ENCODE peak calls at places on chromosome 10, in ten cellular contexts. R, S, F, X, W, N, V, L, E and U are unnamed samples.

GRCh38 chr10:78377362-78377761 is 343.7 kb downstream of the RPS24 start:
- DNase-seq in R (no peak), S (no peak), F (no peak), X (no peak), W (no peak), N (no peak), V (no peak), L (no peak), E (no peak), U (no peak)

GRCh38 chr10:75951026-75951589 is 519.7 kb downstream of the LRMDA start:
- DNase-seq in R (no peak), S (no peak), F (no peak), X (no peak), W (no peak), N (no peak), V (no peak), L (no peak), E (no peak), U (no peak)

GRCh38 chr10:32225976-32226375 is 121.0 kb downstream of the EPC1 start:
- DNase-seq in R (no peak), S (no peak), F (no peak), X (no peak), W (no peak), N (no peak), V (no peak), L (no peak), E (no peak), U (no peak)

GRCh38 chr10:17984056-17984455 is 32.3 kb downstream of the SLC39A12 start:
- DNase-seq in R (peak; percentile 67), S (peak; percentile 82), F (no peak), X (peak; percentile 92), W (no peak), N (no peak), V (no peak), L (no peak), E (no peak), U (no peak)

GRCh38 chr10:71077143-71077581 is 135.2 kb upstream of the UNC5B start:
- DNase-seq in R (no peak), S (no peak), F (no peak), X (no peak), W (no peak), N (no peak), V (no peak), L (no peak), E (no peak), U (no peak)

GRCh38 chr10:71260622-71261325 is 48.4 kb downstream of the UNC5B start:
- DNase-seq in R (no peak), S (peak; percentile 63), F (peak; percentile 86), X (peak; percentile 62), W (no peak), N (no peak), V (no peak), L (peak; percentile 84), E (no peak), U (no peak)

GRCh38 chr10:43437141-43437860 is 390 bp downstream of the ZNF487 start:
- DNase-seq in R (no peak), S (no peak), F (no peak), X (no peak), W (no peak), N (no peak), V (no peak), L (no peak), E (no peak), U (no peak)

GRCh38 chr10:23157239-23157661 is 34.9 kb upstream of the PTF1A start:
- DNase-seq in R (no peak), S (no peak), F (no peak), X (no peak), W (no peak), N (no peak), V (no peak), L (no peak), E (no peak), U (no peak)

GRCh38 chr10:35961501-35961900 is 319.4 kb upstream of the FZD8 start:
- DNase-seq in R (no peak), S (peak; percentile 83), F (no peak), X (no peak), W (no peak), N (no peak), V (no peak), L (no peak), E (no peak), U (no peak)

GRCh38 chr10:80100861-80101695 is 22.6 kb downstream of the TMEM254 start:
- DNase-seq in R (no peak), S (no peak), F (no peak), X (no peak), W (no peak), N (no peak), V (no peak), L (no peak), E (no peak), U (no peak)

GRCh38 chr10:76352300-76352699 is 920.9 kb downstream of the LRMDA start:
- DNase-seq in R (no peak), S (peak; percentile 93), F (peak; percentile 43), X (peak; percentile 46), W (peak; percentile 24), N (no peak), V (no peak), L (no peak), E (no peak), U (no peak)

GRCh38 chr10:73876157-73876556 is 1.8 kb upstream of the CAMK2G start:
- DNase-seq in R (no peak), S (no peak), F (no peak), X (no peak), W (no peak), N (no peak), V (no peak), L (peak; percentile 50), E (no peak), U (no peak)

GRCh38 chr10:132307823-132308587 is at the start of gene STK32C:
- DNase-seq in R (peak; percentile 90), S (peak; percentile 53), F (peak; percentile 74), X (peak; percentile 82), W (peak; percentile 31), N (peak; percentile 88), V (peak; percentile 92), L (peak; percentile 97), E (peak; percentile 82), U (peak; percentile 91)

GRCh38 chr10:75476569-75476968 is 45.1 kb downstream of the LRMDA start:
- DNase-seq in R (no peak), S (no peak), F (no peak), X (no peak), W (no peak), N (no peak), V (no peak), L (no peak), E (no peak), U (no peak)

GRCh38 chr10:129605986-129606518 is 139.0 kb downstream of the MGMT start:
- DNase-seq in R (no peak), S (no peak), F (no peak), X (no peak), W (no peak), N (no peak), V (no peak), L (no peak), E (no peak), U (peak; percentile 63)

GRCh38 chr10:1159131-1160061 is 103.2 kb downstream of the WDR37 start:
- DNase-seq in R (no peak), S (no peak), F (no peak), X (no peak), W (no peak), N (no peak), V (no peak), L (no peak), E (no peak), U (no peak)

GRCh38 chr10:5481121-5481520 is 18.2 kb downstream of the CALML5 start:
- DNase-seq in R (no peak), S (no peak), F (no peak), X (no peak), W (no peak), N (no peak), V (no peak), L (no peak), E (no peak), U (no peak)

GRCh38 chr10:13491747-13492360 is 37.0 kb downstream of the BEND7 start:
- DNase-seq in R (no peak), S (no peak), F (no peak), X (no peak), W (no peak), N (no peak), V (no peak), L (no peak), E (no peak), U (no peak)

GRCh38 chr10:80471715-80472233 is 17.7 kb downstream of the TSPAN14 start:
- DNase-seq in R (peak; percentile 60), S (peak; percentile 61), F (no peak), X (peak; percentile 72), W (no peak), N (no peak), V (no peak), L (no peak), E (no peak), U (no peak)

GRCh38 chr10:14173706-14174594 is 156.8 kb downstream of the FRMD4A start:
- DNase-seq in R (no peak), S (peak; percentile 31), F (no peak), X (peak; percentile 25), W (no peak), N (peak; percentile 16), V (no peak), L (peak; percentile 27), E (peak; percentile 25), U (peak; percentile 43)

GRCh38 chr10:80924063-80924952 is 386.6 kb downstream of the SH2D4B start:
- DNase-seq in R (peak; percentile 43), S (peak; percentile 39), F (peak; percentile 0), X (peak; percentile 23), W (no peak), N (peak; percentile 2), V (peak; percentile 63), L (no peak), E (peak; percentile 65), U (peak; percentile 32)

GRCh38 chr10:73922007-73922863 is 11.3 kb downstream of the PLAU start:
- DNase-seq in R (no peak), S (no peak), F (no peak), X (no peak), W (no peak), N (peak; percentile 61), V (no peak), L (no peak), E (no peak), U (no peak)

GRCh38 chr10:125396651-125397050 is 236.3 kb upstream of the CTBP2 start:
- DNase-seq in R (no peak), S (no peak), F (peak; percentile 31), X (no peak), W (no peak), N (no peak), V (no peak), L (no peak), E (no peak), U (no peak)

GRCh38 chr10:26860542-26861325 is at the start of gene ABI1:
- DNase-seq in R (peak; percentile 98), S (peak; percentile 97), F (peak; percentile 99), X (peak; percentile 96), W (peak; percentile 88), N (peak; percentile 99), V (peak; percentile 98), L (peak; percentile 99), E (peak; percentile 98), U (peak; percentile 84)

GRCh38 chr10:122878799-122879338 is 512 bp downstream of the FAM24B start:
- DNase-seq in R (no peak), S (peak; percentile 7), F (no peak), X (no peak), W (no peak), N (no peak), V (no peak), L (no peak), E (no peak), U (no peak)

GRCh38 chr10:36578306-36578705 is 547.1 kb upstream of the ANKRD30A start:
- DNase-seq in R (no peak), S (peak; percentile 88), F (peak; percentile 24), X (no peak), W (no peak), N (no peak), V (no peak), L (no peak), E (no peak), U (no peak)

GRCh38 chr10:79068203-79068561 is 584 bp upstream of the ZMIZ1 start:
- DNase-seq in R (no peak), S (no peak), F (no peak), X (peak; percentile 27), W (no peak), N (no peak), V (peak; percentile 66), L (no peak), E (peak; percentile 61), U (no peak)

GRCh38 chr10:513393-513792 is 176.1 kb downstream of the DIP2C start:
- DNase-seq in R (no peak), S (no peak), F (no peak), X (no peak), W (no peak), N (no peak), V (peak; percentile 61), L (no peak), E (no peak), U (no peak)